ENCODE peak calls at places on chromosomes 16 and 17, in seven cellular contexts. U, N, V, O, B, E and I are unnamed samples.

GRCh38 chr17:17691468-17692263 is 10.4 kb downstream of the RAI1 start:
- DNase-seq in B (no peak), E (no peak), N (no peak), V (no peak), O (no peak), U (no peak), I (no peak)

GRCh38 chr17:33389506-33390141 is 96.5 kb upstream of the ASIC2 start:
- DNase-seq in O (no peak), B (no peak), N (no peak), E (no peak), U (no peak), V (no peak), I (peak)

GRCh38 chr16:14041164-14041563 is 30.0 kb upstream of the MRTFB start:
- DNase-seq in V (no peak), E (no peak), O (no peak), N (no peak), U (no peak), B (no peak), I (no peak)

GRCh38 chr17:41967141-41967920 is 736 bp downstream of the CNP start:
- DNase-seq in V (peak), N (no peak), B (peak), E (peak), O (no peak), U (no peak), I (no peak)

GRCh38 chr17:49210158-49211029 is at the start of the genes ABI3 and GNGT2:
- DNase-seq in U (no peak), O (peak), V (no peak), N (no peak), B (no peak), E (no peak), I (no peak)

GRCh38 chr16:81842564-81843242 is 63.6 kb downstream of the PLCG2 start:
- DNase-seq in B (no peak), N (no peak), O (no peak), V (no peak), E (no peak), U (no peak), I (no peak)

GRCh38 chr17:56599093-56599492 is 5.6 kb downstream of the NOG start:
- DNase-seq in E (no peak), U (no peak), O (no peak), B (no peak), N (no peak), V (no peak), I (no peak)

GRCh38 chr16:12268602-12269001 is 292.1 kb downstream of the SNX29 start:
- DNase-seq in V (peak), E (no peak), N (no peak), U (peak), B (no peak), O (peak), I (no peak)

GRCh38 chr16:50550035-50550434 is 1.8 kb downstream of the NKD1 start:
- DNase-seq in O (no peak), V (no peak), B (no peak), U (no peak), E (no peak), N (no peak), I (no peak)

GRCh38 chr17:50051082-50051576 is 4.8 kb upstream of the ITGA3 start:
- DNase-seq in O (peak), U (no peak), E (no peak), V (no peak), B (peak), N (peak), I (peak)

GRCh38 chr17:17179371-17179827 is 26.7 kb downstream of the PLD6 start:
- DNase-seq in U (no peak), V (no peak), E (no peak), N (no peak), B (no peak), O (no peak), I (no peak)

GRCh38 chr16:13453938-13454553 is 465.9 kb upstream of the ERCC4 start:
- DNase-seq in B (peak), E (no peak), U (no peak), V (peak), N (peak), O (no peak), I (no peak)

GRCh38 chr17:76540381-76541300 is 797 bp downstream of the PRCD start:
- DNase-seq in N (peak), E (peak), B (peak), O (peak), V (peak), U (peak), I (peak)

GRCh38 chr17:76538281-76538931 is 897 bp upstream of the CYGB start:
- DNase-seq in V (no peak), U (peak), B (no peak), E (no peak), N (no peak), O (no peak), I (no peak)

GRCh38 chr17:76539631-76540271 is at the start of gene PRCD:
- DNase-seq in V (no peak), B (peak), N (peak), E (peak), U (no peak), O (no peak), I (no peak)

GRCh38 chr17:76537578-76538280 is at the start of gene CYGB:
- DNase-seq in O (peak), V (peak), U (peak), B (no peak), N (no peak), E (peak), I (no peak)

DNA sequence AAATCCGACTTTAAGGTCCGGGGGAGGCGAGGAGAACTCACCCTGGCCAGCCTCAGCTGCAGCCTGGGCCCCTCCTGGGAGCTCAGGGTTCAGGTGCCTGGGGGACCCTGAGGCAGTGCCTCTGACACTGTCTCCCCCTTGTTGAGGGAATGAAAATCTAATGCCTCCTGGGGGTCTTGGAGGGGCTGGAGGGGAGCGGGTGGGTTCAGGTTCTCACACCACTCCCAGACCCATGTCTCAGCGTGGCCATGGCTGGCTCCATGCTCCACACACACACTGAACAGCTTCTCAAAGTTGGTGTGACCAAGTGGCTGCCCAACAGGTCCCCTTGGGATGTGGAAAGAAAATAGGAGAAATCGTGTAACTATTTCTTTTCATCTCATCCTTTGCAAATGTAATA is 903 bp upstream of the PRCD start:
- DNase-seq in V (no peak), O (no peak), B (no peak), N (no peak), U (no peak), E (peak), I (no peak)
- H3K27ac ChIP-seq in V (no peak), O (no peak), B (no peak), N (no peak), U (peak), E (no peak), I (peak)

GRCh38 chr17:9897569-9897968 is 7.5 kb downstream of the RCVRN start:
- DNase-seq in V (no peak), B (no peak), U (no peak), O (no peak), N (no peak), E (no peak), I (no peak)
- H3K27ac ChIP-seq in V (no peak), B (no peak), U (no peak), O (no peak), N (peak), E (no peak), I (no peak)

DNA sequence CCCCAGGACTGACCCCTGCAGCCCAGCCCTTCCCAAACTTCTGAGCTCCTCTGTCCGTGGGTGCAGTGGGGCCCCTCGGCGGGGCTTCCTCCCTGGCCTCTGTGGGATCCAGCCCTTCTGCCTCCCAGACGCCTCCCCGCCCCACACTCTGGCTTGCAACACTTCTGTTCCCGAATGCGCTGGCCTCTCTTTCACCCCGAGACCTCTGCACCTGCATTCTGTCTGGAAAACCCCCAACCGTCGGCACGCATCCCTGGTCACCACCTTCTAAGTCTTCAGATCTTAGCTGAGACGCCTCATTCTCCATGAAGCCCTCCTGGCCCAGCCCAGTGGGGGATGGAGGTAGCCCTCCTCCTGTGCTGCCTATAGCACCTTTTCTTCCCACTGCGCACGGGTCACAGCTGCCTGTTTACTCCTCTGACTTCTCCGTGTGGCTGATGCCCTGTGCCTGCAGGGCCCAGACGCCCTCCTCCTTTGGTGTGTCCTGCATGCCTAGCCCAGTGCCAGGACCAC is 26.4 kb downstream of the TMEM235 start:
- DNase-seq in N (no peak), V (no peak), B (no peak), E (peak), U (peak), O (peak), I (no peak)
- H3K27ac ChIP-seq in N (no peak), V (peak), B (no peak), E (no peak), U (peak), O (no peak), I (no peak)

DNA sequence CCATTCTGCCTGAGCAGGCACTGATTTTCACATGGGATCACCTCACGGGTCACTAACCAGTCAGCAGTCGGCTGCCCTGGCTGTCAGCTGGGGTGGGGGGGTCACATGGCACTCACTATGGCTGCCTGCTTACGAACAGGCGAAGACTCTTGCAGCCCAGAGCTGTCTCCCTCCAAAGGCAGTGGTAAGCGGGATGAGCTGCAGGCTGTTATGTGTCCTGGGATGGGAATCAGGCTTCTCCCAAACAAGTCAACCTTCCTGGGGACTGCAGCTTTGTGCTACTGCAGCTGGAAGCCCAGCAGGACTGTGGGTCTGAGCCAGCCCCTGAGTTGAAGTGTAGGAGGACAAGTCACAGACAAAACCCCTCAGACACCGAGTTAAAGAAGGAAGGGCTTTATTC is 28.9 kb upstream of the ADORA2B start:
- DNase-seq in O (no peak), U (no peak), E (no peak), B (no peak), V (no peak), N (no peak), I (no peak)
- H3K27ac ChIP-seq in O (no peak), U (no peak), E (no peak), B (peak), V (no peak), N (peak), I (no peak)

DNA sequence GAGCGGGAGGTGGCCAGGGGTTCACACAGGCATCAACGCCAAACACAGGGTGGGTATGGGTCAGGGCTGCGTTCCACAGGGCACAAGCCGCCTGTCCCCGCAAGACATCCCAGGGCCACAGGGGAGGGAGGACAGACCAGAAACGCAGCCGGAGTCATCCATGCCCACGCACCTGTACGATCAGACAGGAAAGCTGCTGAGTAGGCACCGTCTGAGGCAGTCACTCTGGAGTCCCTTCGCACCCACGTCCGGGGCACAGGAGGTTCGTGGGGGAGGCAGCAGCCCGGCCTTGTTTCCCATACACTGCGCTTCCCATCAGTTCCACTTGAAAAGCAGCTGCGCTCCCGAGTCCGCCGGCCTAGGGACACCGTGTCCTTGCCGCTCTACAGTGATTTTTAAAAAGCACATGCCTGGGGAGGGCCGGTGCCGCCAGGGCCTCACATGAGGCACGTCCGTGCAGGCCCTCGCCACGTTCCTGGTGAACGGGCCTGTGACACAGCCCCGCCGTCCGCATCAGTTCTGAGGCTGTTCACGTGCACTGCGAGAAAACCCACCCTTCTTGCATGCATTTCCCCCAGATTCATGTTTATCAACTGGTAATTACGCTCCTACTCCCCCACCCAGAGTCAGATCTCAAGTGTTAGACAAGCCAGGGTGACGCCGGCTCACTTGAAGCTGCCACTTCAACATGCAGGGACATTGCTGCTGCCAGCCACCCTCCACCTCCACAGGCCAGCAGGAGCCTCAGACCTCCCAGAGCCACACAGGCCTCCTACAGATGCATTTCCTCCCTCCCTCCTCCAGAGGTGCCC is 34.8 kb downstream of the WDR45B start:
- DNase-seq in N (no peak), U (no peak), O (no peak), V (peak), B (no peak), E (peak), I (no peak)
- H3K27ac ChIP-seq in N (no peak), U (no peak), O (no peak), V (peak), B (no peak), E (no peak), I (peak)